ENCODE peak calls at places on chromosomes 6 and 20, in five cellular contexts. C is astrocyte of the spinal cord; P is activated B cell treated with CpG ODN at 0.5 μM for 24 hours; A is CD4-positive, alpha-beta memory T cell; Z is NCI-H460. N is an unnamed sample.

GRCh38 chr6:26240981-26241770 is 123.8 kb upstream of the BTN3A2 start:
- DNase-seq in Z (no peak), P (no peak), A (peak; percentile 82), C (peak; percentile 84), N (no peak)

GRCh38 chr20:13416531-13416930 is 195.5 kb downstream of the ISM1 start:
- DNase-seq in Z (no peak), C (no peak), P (no peak), A (no peak), N (no peak)

GRCh38 chr6:75204959-75205775 is 686 bp downstream of the COL12A1 start:
- DNase-seq in Z (no peak), P (no peak), C (peak; percentile 81), A (peak; percentile 23), N (no peak)

GRCh38 chr6:87784690-87785089 is 82.7 kb upstream of the AKIRIN2 start:
- DNase-seq in A (no peak), Z (no peak), C (no peak), P (no peak), N (no peak)

GRCh38 chr6:121319112-121319553 is 15.1 kb downstream of the TBC1D32 start:
- DNase-seq in C (peak; percentile 49), A (no peak), P (no peak), Z (peak; percentile 16), N (no peak)

GRCh38 chr6:19024737-19025136 is 637.6 kb downstream of the RNF144B start:
- DNase-seq in Z (peak; percentile 6), P (no peak), C (peak; percentile 31), A (no peak), N (no peak)

GRCh38 chr6:82988904-82989303 is 76.7 kb downstream of the UBE3D start:
- DNase-seq in A (no peak), Z (no peak), P (no peak), C (peak; percentile 14), N (no peak)

GRCh38 chr6:16572943-16573342 is 188.3 kb downstream of the ATXN1 start:
- DNase-seq in C (no peak), Z (no peak), A (no peak), P (no peak), N (no peak)

GRCh38 chr6:143176090-143177021 is 115.7 kb downstream of the AIG1 start:
- DNase-seq in P (no peak), C (peak; percentile 98), A (no peak), Z (no peak), N (no peak)

GRCh38 chr6:42200035-42200434 is 5.3 kb upstream of the GUCA1B start:
- DNase-seq in P (no peak), A (no peak), C (peak; percentile 85), Z (no peak), N (no peak)

GRCh38 chr6:138226701-138227315 is 8.5 kb upstream of the PBOV1 start:
- DNase-seq in C (no peak), Z (no peak), A (no peak), P (no peak), N (no peak)

GRCh38 chr6:27873101-27874030 is 38.8 kb downstream of the OR2B2 start:
- DNase-seq in P (peak; percentile 58), C (peak; percentile 90), A (peak; percentile 75), Z (no peak), N (peak; percentile 81)

GRCh38 chr6:37368961-37369320 is 15.2 kb downstream of the RNF8 start:
- DNase-seq in C (no peak), Z (no peak), A (no peak), P (no peak), N (no peak)

GRCh38 chr20:24018796-24019195 is 30.2 kb upstream of the GGTLC1 start:
- DNase-seq in P (no peak), C (no peak), Z (no peak), A (no peak), N (no peak)

GRCh38 chr6:39830444-39830843 is 38.3 kb downstream of the DAAM2 start:
- DNase-seq in P (no peak), Z (no peak), C (no peak), A (no peak), N (no peak)

GRCh38 chr6:84665392-84665791 is 99.0 kb downstream of the TBX18 start:
- DNase-seq in A (no peak), P (no peak), C (no peak), Z (no peak), N (no peak)

GRCh38 chr20:46546293-46546692 is 4.2 kb downstream of the OCSTAMP start:
- DNase-seq in C (no peak), A (no peak), Z (no peak), P (no peak), N (no peak)

GRCh38 chr20:20553534-20553933 is 158.9 kb downstream of the RALGAPA2 start:
- DNase-seq in Z (no peak), C (no peak), P (no peak), A (no peak), N (no peak)

GRCh38 chr6:127737768-127738167 is 160.8 kb downstream of the C6orf58 start:
- DNase-seq in Z (no peak), A (no peak), P (no peak), C (no peak), N (no peak)

GRCh38 chr6:88209301-88209700 is 43.2 kb upstream of the CNR1 start:
- DNase-seq in A (no peak), C (no peak), Z (no peak), P (no peak), N (no peak)

GRCh38 chr6:34514593-34515472 is 41.3 kb downstream of the SPDEF start:
- DNase-seq in A (no peak), Z (no peak), P (no peak), C (peak; percentile 37), N (no peak)

GRCh38 chr20:50242863-50243609 is 52.4 kb downstream of the CEBPB start:
- DNase-seq in P (no peak), A (no peak), Z (no peak), C (peak; percentile 59), N (no peak)

GRCh38 chr20:2395136-2395535 is 14.4 kb downstream of the TGM6 start:
- DNase-seq in P (no peak), C (no peak), Z (no peak), A (no peak), N (no peak)

GRCh38 chr20:31570735-31571617 is 34.1 kb upstream of the ID1 start:
- DNase-seq in Z (no peak), A (no peak), P (no peak), C (peak; percentile 75), N (no peak)

GRCh38 chr6:168265827-168266815 is 53.5 kb downstream of the DACT2 start:
- DNase-seq in C (no peak), P (no peak), Z (no peak), A (no peak), N (no peak)

GRCh38 chr6:166852484-166852975 is 103.8 kb downstream of the RNASET2 start:
- DNase-seq in Z (no peak), P (no peak), C (no peak), A (no peak), N (no peak)

GRCh38 chr6:32046450-32047083 is 8.4 kb downstream of the CYP21A2 start:
- DNase-seq in C (peak; percentile 21), A (no peak), P (no peak), Z (peak; percentile 33), N (no peak)

GRCh38 chr6:83092756-83093399 is 25.4 kb downstream of the DOP1A start:
- DNase-seq in Z (no peak), C (no peak), P (no peak), A (no peak), N (no peak)

GRCh38 chr6:167095888-167096287 is 27.0 kb upstream of the CCR6 start:
- DNase-seq in A (no peak), C (no peak), Z (no peak), P (no peak), N (no peak)

GRCh38 chr6:30939473-30939872 is 1.3 kb upstream of the MUCL3 start:
- DNase-seq in P (no peak), A (no peak), C (no peak), Z (no peak), N (no peak)

GRCh38 chr6:2485116-2485515 is 239.7 kb upstream of the GMDS start:
- DNase-seq in P (no peak), C (no peak), A (no peak), Z (no peak), N (no peak)

GRCh38 chr20:11850901-11851300 is 66.8 kb upstream of the BTBD3 start:
- DNase-seq in P (no peak), Z (no peak), A (no peak), C (peak; percentile 20), N (no peak)

GRCh38 chr6:113103618-113104390 is 753.3 kb upstream of the MARCKS start:
- DNase-seq in C (peak; percentile 85), A (no peak), P (no peak), Z (no peak), N (no peak)

GRCh38 chr6:154450498-154450897 is 60.0 kb downstream of the CNKSR3 start:
- DNase-seq in P (no peak), A (no peak), C (no peak), Z (no peak), N (no peak)

GRCh38 chr6:1082040-1082935 is 229.6 kb upstream of the FOXQ1 start:
- DNase-seq in Z (no peak), C (no peak), A (no peak), P (no peak), N (no peak)

GRCh38 chr20:57390604-57391438 is at the start of gene RBM38:
- DNase-seq in P (peak; percentile 77), C (peak; percentile 39), A (peak; percentile 56), Z (peak; percentile 61), N (peak; percentile 71)

GRCh38 chr20:25052255-25053206 is 5.4 kb downstream of the ACSS1 start:
- DNase-seq in A (no peak), C (no peak), P (peak; percentile 4), Z (no peak), N (no peak)